ENCODE peak calls at places on chromosomes 5 and 9, in four cellular contexts. V is IMR-90, Y is H9, Q is H1. R is an unnamed sample.

GRCh38 chr5:96807099-96807654 is 568 bp downstream of the ERAP1 start:
- DNase-seq in Q (no peak), V (peak; percentile 53), Y (peak; percentile 62), R (peak; percentile 60)

GRCh38 chr5:127652952-127653611 is 4.2 kb downstream of the CTXN3 start:
- DNase-seq in Y (no peak), V (no peak), Q (no peak), R (no peak)

GRCh38 chr5:169201597-169201996 is 99.3 kb downstream of the SLIT3 start:
- DNase-seq in V (no peak), Q (no peak), Y (no peak), R (no peak)

GRCh38 chr5:116543501-116543900 is 31.1 kb downstream of the SEMA6A start:
- DNase-seq in Y (no peak), V (no peak), Q (no peak), R (no peak)

GRCh38 chr9:69168709-69169217 is 5.3 kb upstream of the TJP2 start:
- DNase-seq in V (peak; percentile 82), Q (no peak), Y (peak; percentile 63), R (peak; percentile 79)

GRCh38 chr9:22005700-22006605 is 3.2 kb downstream of the CDKN2B start:
- DNase-seq in V (peak; percentile 31), Y (peak; percentile 48), Q (no peak), R (peak; percentile 87)

GRCh38 chr5:66232701-66233100 is 88.6 kb downstream of the SREK1 start:
- DNase-seq in Y (peak; percentile 61), Q (no peak), V (peak; percentile 55), R (no peak)

GRCh38 chr9:98132806-98133631 is 14.0 kb upstream of the TRIM14 start:
- DNase-seq in V (no peak), Q (no peak), Y (no peak), R (no peak)

GRCh38 chr9:115106001-115106400 is 12.0 kb downstream of the TNC start:
- DNase-seq in Y (no peak), Q (no peak), V (peak; percentile 29), R (no peak)

DNA sequence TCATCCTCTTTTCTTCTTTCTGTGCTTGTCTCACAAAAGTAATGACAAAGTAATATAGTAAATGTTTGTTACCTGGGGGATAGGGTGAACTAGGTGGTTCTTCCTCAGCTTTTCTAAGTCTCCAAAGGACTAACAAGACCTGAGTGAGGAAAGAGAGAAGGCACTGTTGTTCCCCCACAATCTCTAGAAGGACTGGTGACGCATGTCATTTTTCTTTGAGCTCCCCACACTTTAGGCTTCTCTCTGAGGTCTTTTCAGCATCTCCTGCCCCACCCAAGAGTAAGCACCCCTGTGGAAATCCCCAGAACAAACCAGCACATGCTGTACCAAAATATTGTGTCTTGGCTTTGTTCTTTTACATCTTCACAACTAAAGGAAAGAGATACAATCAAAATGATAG is 2.4 kb upstream of the IL7R start:
- DNase-seq in Q (no peak), Y (no peak), V (no peak), R (no peak)
- H3K56ac ChIP-seq in Q (no peak overlapping the region), Y (no peak overlapping the region), V (no peak overlapping the region), R (no peak overlapping the region)

GRCh38 chr9:76594764-76595410 is 135.9 kb downstream of the GCNT1 start:
- DNase-seq in V (no peak), Y (peak; percentile 47), Q (peak; percentile 13), R (peak; percentile 63)
- H3K4me1 ChIP-seq in V (no peaks in the 10 kb centered on the region), Y (peaks cover 9% of the 10 kb centered on the region), Q (peaks cover 27% of the 10 kb centered on the region), R (peaks cover 9% of the 10 kb centered on the region)

GRCh38 chr5:63194126-63194525 is 615.5 kb downstream of the LRRC70 start:
- DNase-seq in V (no peak), Y (no peak), Q (no peak), R (peak; percentile 37)
- H3K56ac ChIP-seq in V (no peak overlapping the region), Y (no peak overlapping the region), Q (no peak overlapping the region), R (no peak overlapping the region)

DNA sequence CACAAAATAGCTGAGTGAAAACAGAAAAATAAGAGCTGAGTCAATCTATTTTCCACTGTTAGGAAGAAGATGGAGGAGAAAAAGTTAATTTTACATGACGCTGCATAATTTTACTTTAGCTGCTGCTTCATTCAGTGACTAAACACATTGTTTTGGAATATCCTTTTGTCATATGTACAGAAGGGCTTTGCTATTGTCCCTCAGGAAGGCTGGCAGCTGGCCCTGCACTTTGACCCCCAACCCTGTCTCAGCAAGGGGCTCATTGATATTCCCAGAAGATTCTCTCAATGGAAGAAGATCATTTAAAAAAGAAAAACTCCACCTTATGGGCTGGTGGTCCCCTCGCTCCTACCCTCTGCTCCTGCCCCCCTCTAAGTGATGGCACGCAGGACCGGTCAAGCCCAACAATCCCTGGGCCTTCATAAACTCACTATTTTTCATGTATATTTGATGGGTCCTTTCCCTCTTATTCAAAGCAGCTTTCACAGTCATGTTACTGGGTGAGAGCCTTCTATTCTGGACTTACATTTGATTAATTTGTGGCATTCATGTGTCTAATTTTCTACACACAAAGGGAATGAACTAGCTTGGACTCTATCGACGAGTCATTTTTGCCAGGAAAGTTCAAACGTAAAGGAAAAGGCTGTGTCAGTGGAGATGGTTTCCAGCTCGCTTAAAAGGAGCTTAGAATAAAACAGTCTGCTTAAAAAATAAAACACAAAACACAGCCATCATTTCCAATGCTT is 104.8 kb downstream of the EFNA5 start:
- DNase-seq in Q (no peak), Y (no peak), V (no peak), R (no peak)
- H3K4me1 ChIP-seq in Q (peaks cover 23% of the 10 kb centered on the region), Y (peaks cover 15% of the 10 kb centered on the region), V (peaks cover 2% of the 10 kb centered on the region), R (peaks cover 18% of the 10 kb centered on the region)

R was measured in mesendoderm.